ENCODE peak calls at places on chromosomes 12 and 14, in seven cellular contexts. U is lower lobe of right lung; B is CD4-positive, alpha-beta memory T cell; C is tibial nerve; S is fibroblast of lung; H is OCI-LY7; O is Caco-2. T is an unnamed sample.

GRCh38 chr12:56645201-56645716 is 525 bp downstream of the ATP5F1B start:
- DNase-seq in C (no peak), U (no peak), S (peak; percentile 26), H (peak; percentile 40), B (no peak), O (no peak), T (no peak)

GRCh38 chr12:95083938-95084337 is 10.5 kb upstream of the NR2C1 start:
- DNase-seq in U (no peak), O (peak; percentile 76), B (no peak), C (no peak), H (no peak), S (peak; percentile 95), T (no peak)

GRCh38 chr14:70415788-70416187 is 1.1 kb downstream of the SYNJ2BP start:
- DNase-seq in O (no peak), H (no peak), S (no peak), B (no peak), C (no peak), U (no peak), T (no peak)

GRCh38 chr14:76201162-76201561 is 49.4 kb downstream of the GPATCH2L start:
- DNase-seq in H (no peak), C (no peak), S (peak; percentile 86), U (no peak), O (no peak), B (no peak), T (no peak)

GRCh38 chr12:2649201-2650030 is 145.4 kb upstream of the FKBP4 start:
- DNase-seq in B (no peak), S (peak; percentile 3), H (no peak), C (no peak), U (no peak), O (peak; percentile 20), T (no peak)

GRCh38 chr12:25058619-25059018 is 109.7 kb upstream of the BCAT1 start:
- DNase-seq in H (peak; percentile 60), O (no peak), S (no peak), C (no peak), B (no peak), U (no peak), T (no peak)

GRCh38 chr14:78746086-78746595 is 576.0 kb downstream of the NRXN3 start:
- DNase-seq in S (no peak), O (no peak), H (no peak), C (no peak), U (no peak), B (no peak), T (no peak)

GRCh38 chr14:31326111-31326510 is 94.2 kb downstream of the HEATR5A start:
- DNase-seq in S (peak; percentile 72), B (peak; percentile 7), C (no peak), U (no peak), O (no peak), H (peak; percentile 11), T (no peak)

GRCh38 chr14:76767681-76768055 is 6.4 kb downstream of the VASH1 start:
- DNase-seq in S (no peak), H (no peak), U (no peak), O (no peak), B (no peak), C (no peak), T (no peak)

GRCh38 chr14:86510503-86510902 is 980.6 kb downstream of the FLRT2 start:
- DNase-seq in O (no peak), C (no peak), B (no peak), S (peak; percentile 45), U (no peak), H (no peak), T (no peak)

GRCh38 chr14:68767248-68767645 is 25.6 kb downstream of the ZFP36L1 start:
- DNase-seq in C (no peak), B (no peak), S (no peak), O (no peak), H (no peak), U (no peak), T (no peak)

GRCh38 chr14:58646479-58646878 is 8.7 kb downstream of the DACT1 start:
- DNase-seq in C (no peak), B (no peak), H (no peak), S (no peak), O (no peak), U (no peak), T (no peak)

GRCh38 chr12:92105110-92105509 is 40.5 kb downstream of the BTG1 start:
- DNase-seq in C (no peak), U (no peak), H (no peak), O (no peak), S (no peak), B (no peak), T (no peak)

GRCh38 chr12:115687094-115687493 is 590.4 kb downstream of the MED13L start:
- DNase-seq in H (no peak), S (peak; percentile 4), C (no peak), O (no peak), U (no peak), B (no peak), T (no peak)
- H3K4me1 ChIP-seq in H (no peaks in the 10 kb centered on the region), S (no peaks in the 10 kb centered on the region), C (no peaks in the 10 kb centered on the region), O (no peaks in the 10 kb centered on the region), U (no peaks in the 10 kb centered on the region), B (no peaks in the 10 kb centered on the region), T (no peaks in the 10 kb centered on the region)

DNA sequence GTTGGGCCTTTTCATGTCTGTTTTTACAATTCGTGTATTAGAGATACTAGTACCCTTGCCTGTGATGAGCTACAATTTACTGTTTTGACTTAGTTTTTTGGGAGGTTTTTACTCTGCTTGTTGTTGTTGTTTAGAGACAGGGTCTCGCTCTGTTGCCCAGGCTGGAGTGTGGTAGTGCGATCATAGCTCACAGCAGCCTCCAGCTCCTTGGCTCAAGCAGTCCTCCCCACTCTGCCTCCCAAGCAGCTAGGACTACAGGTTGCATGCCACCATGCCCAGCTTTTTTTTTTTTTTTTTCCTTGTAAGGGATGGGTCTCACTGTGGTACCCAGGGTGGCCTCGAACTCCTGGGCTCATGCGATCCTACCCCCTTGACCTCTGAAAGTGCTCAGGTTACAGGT is 52.0 kb upstream of the DIP2B start:
- DNase-seq in U (no peak), H (no peak), B (no peak), S (no peak), O (no peak), C (no peak), T (no peak)
- H3K36me3 ChIP-seq in U (peaks cover 93% of the 10 kb centered on the region), H (peaks cover 90% of the 10 kb centered on the region), B (peaks cover 4% of the 10 kb centered on the region), S (peaks cover 4% of the 10 kb centered on the region), O (no peaks in the 10 kb centered on the region), C (no peaks in the 10 kb centered on the region), T (peaks cover 42% of the 10 kb centered on the region)

GRCh38 chr12:54368016-54368708 is 3.9 kb upstream of the GPR84 start:
- DNase-seq in C (no peak), U (no peak), B (no peak), H (no peak), O (no peak), S (no peak), T (no peak)
- H3K4me3 ChIP-seq in C (peak overlapping the region; percentile 31), U (peak overlapping the region; percentile 46), B (peak overlapping the region; percentile 27), H (peak overlapping the region; percentile 27), O (no peak overlapping the region), S (no peak overlapping the region), T (no peak overlapping the region)

DNA sequence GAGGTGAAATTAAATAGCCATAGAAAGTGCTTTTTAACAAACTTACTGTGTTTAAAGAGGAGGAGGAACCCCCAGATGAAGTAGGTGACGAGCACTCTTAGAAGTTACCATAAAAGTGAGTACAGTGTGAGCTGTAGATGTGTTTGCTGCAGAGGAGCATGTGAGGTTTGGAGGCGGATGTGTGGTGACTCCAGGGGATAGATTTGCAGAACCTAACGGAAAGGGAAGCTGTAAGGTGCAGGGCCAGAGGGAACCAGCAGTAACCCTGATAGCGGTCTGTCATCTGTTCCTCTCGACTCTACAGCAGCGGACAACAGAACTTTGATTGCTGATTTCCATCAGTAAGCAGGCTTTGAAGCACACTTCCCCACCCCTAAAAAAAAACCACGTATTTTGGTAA is 5.2 kb downstream of the CALM1 start:
- DNase-seq in S (no peak), C (no peak), H (no peak), O (no peak), B (no peak), U (no peak), T (no peak)
- H3K4me1 ChIP-seq in S (peaks cover 12% of the 10 kb centered on the region), C (no peaks in the 10 kb centered on the region), H (peaks cover 16% of the 10 kb centered on the region), O (peaks cover 12% of the 10 kb centered on the region), B (peaks cover 54% of the 10 kb centered on the region), U (peaks cover 53% of the 10 kb centered on the region), T (peaks cover 8% of the 10 kb centered on the region)

GRCh38 chr12:123266679-123267277 is 4.9 kb downstream of the CDK2AP1 start:
- DNase-seq in U (no peak), H (no peak), B (no peak), S (no peak), C (no peak), O (no peak), T (no peak)
- H3K36me3 ChIP-seq in U (peaks cover 46% of the 10 kb centered on the region), H (peaks cover 29% of the 10 kb centered on the region), B (no peaks in the 10 kb centered on the region), S (peaks cover 27% of the 10 kb centered on the region), C (no peaks in the 10 kb centered on the region), O (peaks cover 1% of the 10 kb centered on the region), T (peaks cover 48% of the 10 kb centered on the region)

DNA sequence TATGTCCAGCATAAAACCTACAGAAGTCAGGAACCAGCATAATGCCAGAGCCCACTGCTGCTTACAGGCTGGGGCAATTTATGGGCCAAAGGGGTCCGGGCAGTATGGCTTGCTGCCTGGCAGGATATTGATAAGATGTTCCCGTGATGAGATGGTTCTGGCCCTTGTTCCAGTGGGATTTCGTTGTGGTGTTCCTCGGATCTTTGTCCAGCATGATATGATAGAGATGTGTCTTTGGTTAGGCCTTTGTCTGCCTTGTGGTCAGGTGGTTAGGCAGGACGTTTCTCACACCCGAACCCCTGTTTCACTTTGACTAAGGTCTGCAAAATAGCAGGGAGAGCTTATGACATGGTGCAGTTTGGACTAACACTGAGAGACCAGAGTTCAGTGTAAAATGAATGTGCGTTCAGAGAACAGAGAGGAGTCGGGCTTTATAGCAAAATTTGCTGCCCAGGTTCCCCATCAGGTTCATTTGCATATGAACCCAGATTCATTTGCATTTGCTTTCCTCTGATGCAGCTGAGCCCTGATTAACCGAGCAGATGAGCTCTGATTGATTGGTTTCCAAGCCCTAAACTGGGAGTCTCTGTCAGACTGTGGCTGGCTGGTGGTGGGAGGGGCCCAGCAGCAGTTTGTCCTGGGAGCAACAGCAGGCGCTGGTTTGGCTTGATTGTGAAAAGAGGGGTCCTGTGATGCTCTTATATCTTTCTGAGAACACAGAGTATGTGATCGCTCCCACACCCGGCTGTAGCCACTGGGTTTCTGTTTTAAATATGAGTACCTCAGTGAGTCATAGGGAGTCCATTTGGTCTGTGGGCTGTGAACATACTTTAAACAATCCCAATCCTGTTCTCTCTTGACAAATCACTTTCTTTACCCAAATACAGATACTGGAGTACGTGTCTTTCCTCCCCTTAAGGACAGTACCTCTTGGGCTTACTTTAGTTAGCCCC is 156.3 kb upstream of the PZP start:
- DNase-seq in O (no peak), H (peak; percentile 9), S (peak; percentile 78), C (no peak), U (no peak), B (peak; percentile 30), T (peak; percentile 78)
- H3K4me3 ChIP-seq in O (no peak overlapping the region), H (no peak overlapping the region), S (no peak overlapping the region), C (no peak overlapping the region), U (no peak overlapping the region), B (peak overlapping the region; percentile 31), T (no peak overlapping the region)

DNA sequence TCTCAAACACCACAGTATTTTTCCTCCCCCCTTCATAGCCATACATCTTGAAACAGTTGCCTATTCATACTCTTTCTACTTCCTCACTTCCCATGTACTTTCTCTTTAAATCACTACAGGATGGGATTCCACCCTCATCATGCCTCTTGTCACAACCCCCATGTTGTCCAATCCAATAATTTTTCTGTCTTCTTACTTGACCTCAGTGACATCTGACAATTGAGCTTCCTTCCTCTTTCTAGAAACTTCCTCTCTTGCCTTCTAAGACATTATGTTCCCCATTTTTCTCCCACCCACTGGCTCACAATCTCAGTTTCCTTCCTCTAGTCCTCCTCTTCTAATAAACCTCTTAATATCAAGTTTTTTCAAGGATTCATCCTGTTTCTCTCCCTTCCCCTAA is 5.3 kb downstream of the C2CD5 start:
- DNase-seq in C (no peak), B (no peak), H (no peak), S (no peak), U (no peak), O (no peak), T (no peak)
- H3K4me1 ChIP-seq in C (no peaks in the 10 kb centered on the region), B (peaks cover 79% of the 10 kb centered on the region), H (peaks cover 46% of the 10 kb centered on the region), S (peaks cover 5% of the 10 kb centered on the region), U (peaks cover 51% of the 10 kb centered on the region), O (peaks cover 8% of the 10 kb centered on the region), T (peaks cover 25% of the 10 kb centered on the region)

GRCh38 chr12:100169345-100169744 is 26.7 kb upstream of the BLTP3B start:
- DNase-seq in O (no peak), C (no peak), U (no peak), S (no peak), H (no peak), B (no peak), T (no peak)
- H3K36me3 ChIP-seq in O (peaks cover 10% of the 10 kb centered on the region), C (no peaks in the 10 kb centered on the region), U (no peaks in the 10 kb centered on the region), S (no peaks in the 10 kb centered on the region), H (peaks cover 33% of the 10 kb centered on the region), B (no peaks in the 10 kb centered on the region), T (no peaks in the 10 kb centered on the region)